ENCODE peak calls at places on chromosomes 12 and 14, in five cellular contexts. J, G, U, C and H are unnamed samples.

GRCh38 chr14:104665663-104666522 is 23.5 kb upstream of the INF2 start:
- DNase-seq in G (no peak), C (no peak), J (no peak), U (no peak), H (peak; percentile 25)

GRCh38 chr14:52876311-52876710 is 74.5 kb downstream of the FERMT2 start:
- DNase-seq in U (no peak), C (no peak), J (no peak), G (no peak), H (no peak)

GRCh38 chr12:15322164-15323054 is at the start of gene PTPRO:
- DNase-seq in J (no peak), U (no peak), G (no peak), C (no peak), H (no peak)

GRCh38 chr12:124509676-124510300 is 57.6 kb downstream of the NCOR2 start:
- DNase-seq in G (peak; percentile 81), C (peak; percentile 74), U (peak; percentile 81), J (peak; percentile 54), H (peak; percentile 55)

GRCh38 chr12:116382456-116382902 is 105.0 kb upstream of the MED13L start:
- DNase-seq in G (no peak), J (no peak), C (no peak), U (peak; percentile 49), H (no peak)

GRCh38 chr12:114995891-114996290 is 311.9 kb upstream of the TBX3 start:
- DNase-seq in G (no peak), U (peak; percentile 17), J (no peak), C (no peak), H (no peak)

GRCh38 chr14:44657688-44658388 is 150.8 kb upstream of the FSCB start:
- DNase-seq in U (no peak), J (no peak), C (no peak), G (no peak), H (peak; percentile 4)

GRCh38 chr14:33406766-33407165 is 468.1 kb downstream of the NPAS3 start:
- DNase-seq in C (no peak), G (no peak), J (no peak), U (no peak), H (no peak)

GRCh38 chr12:111122458-111122878 is 202.1 kb upstream of the MYL2 start:
- DNase-seq in U (no peak), C (no peak), G (no peak), J (no peak), H (peak; percentile 17)

GRCh38 chr12:27226319-27226984 is 17.6 kb upstream of the STK38L start:
- DNase-seq in C (no peak), G (no peak), U (no peak), J (no peak), H (peak; percentile 94)

GRCh38 chr12:102216086-102216691 is 18.6 kb upstream of the PMCH start:
- DNase-seq in U (peak; percentile 57), G (no peak), C (no peak), J (peak; percentile 31), H (peak; percentile 62)

GRCh38 chr12:88175544-88175943 is 33.4 kb downstream of the TMTC3 start:
- DNase-seq in G (no peak), U (no peak), C (no peak), J (no peak), H (no peak)

GRCh38 chr14:64723691-64724577 is 19.7 kb downstream of the PLEKHG3 start:
- DNase-seq in J (no peak), U (no peak), C (no peak), G (no peak), H (peak; percentile 91)
- H3K4me3 ChIP-seq in J (no peak overlapping the region), U (no peak overlapping the region), C (no peak overlapping the region), G (no peak overlapping the region), H (no peak overlapping the region)

GRCh38 chr12:109467978-109468676 is 9.0 kb downstream of the KCTD10 start:
- DNase-seq in J (no peak), G (no peak), C (no peak), U (no peak), H (no peak)
- TF ChIP-seq CTCF in J (peak; percentile 4), G (no peak), C (no peak), U (no peak), H (no peak)

GRCh38 chr12:56146492-56147460 is 5.6 kb upstream of the MYL6B start:
- DNase-seq in G (no peak), C (no peak), U (no peak), J (no peak), H (no peak)

GRCh38 chr12:56143870-56144269 is 8.5 kb upstream of the MYL6B start:
- DNase-seq in C (no peak), U (no peak), G (no peak), J (no peak), H (no peak)

GRCh38 chr12:56145218-56145617 is 7.2 kb upstream of the MYL6B start:
- DNase-seq in G (no peak), U (no peak), C (no peak), J (no peak), H (no peak)

GRCh38 chr12:56142184-56142784 is 10.1 kb upstream of the MYL6B start:
- DNase-seq in G (no peak), J (no peak), U (no peak), C (no peak), H (no peak)

DNA sequence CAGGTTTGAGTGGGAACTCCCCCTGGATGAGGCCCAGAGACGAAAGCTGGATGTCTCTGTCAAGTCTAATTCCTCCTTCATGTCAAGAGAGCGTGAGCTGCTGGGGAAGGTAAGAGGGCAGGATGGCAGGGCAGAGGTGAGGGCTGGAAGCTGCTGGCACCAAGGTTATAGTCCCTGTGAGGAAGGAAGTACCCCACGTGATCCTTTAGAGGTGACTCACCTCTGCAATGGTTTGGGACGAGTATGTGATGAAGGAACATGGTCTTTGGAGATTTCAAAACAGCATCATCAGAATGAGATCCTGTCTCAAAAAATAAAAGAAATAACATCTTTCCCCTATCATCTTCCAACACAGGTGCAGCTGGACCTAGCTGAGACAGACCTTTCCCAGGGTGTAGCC is 9.2 kb upstream of the MYL6B start:
- DNase-seq in G (no peak), U (no peak), C (no peak), J (no peak), H (no peak)
- H3K36me3 ChIP-seq in G (peaks cover 37% of the 10 kb centered on the region), U (peaks cover 52% of the 10 kb centered on the region), C (peaks cover 70% of the 10 kb centered on the region), J (peaks cover 22% of the 10 kb centered on the region), H (peaks cover 25% of the 10 kb centered on the region)

GRCh38 chr14:100861937-100862247 is 36.0 kb downstream of the MEG3 start:
- DNase-seq in J (no peak), G (no peak), U (no peak), C (no peak), H (no peak)
- H3K4me3 ChIP-seq in J (no peak overlapping the region), G (no peak overlapping the region), U (no peak overlapping the region), C (no peak overlapping the region), H (no peak overlapping the region)

DNA sequence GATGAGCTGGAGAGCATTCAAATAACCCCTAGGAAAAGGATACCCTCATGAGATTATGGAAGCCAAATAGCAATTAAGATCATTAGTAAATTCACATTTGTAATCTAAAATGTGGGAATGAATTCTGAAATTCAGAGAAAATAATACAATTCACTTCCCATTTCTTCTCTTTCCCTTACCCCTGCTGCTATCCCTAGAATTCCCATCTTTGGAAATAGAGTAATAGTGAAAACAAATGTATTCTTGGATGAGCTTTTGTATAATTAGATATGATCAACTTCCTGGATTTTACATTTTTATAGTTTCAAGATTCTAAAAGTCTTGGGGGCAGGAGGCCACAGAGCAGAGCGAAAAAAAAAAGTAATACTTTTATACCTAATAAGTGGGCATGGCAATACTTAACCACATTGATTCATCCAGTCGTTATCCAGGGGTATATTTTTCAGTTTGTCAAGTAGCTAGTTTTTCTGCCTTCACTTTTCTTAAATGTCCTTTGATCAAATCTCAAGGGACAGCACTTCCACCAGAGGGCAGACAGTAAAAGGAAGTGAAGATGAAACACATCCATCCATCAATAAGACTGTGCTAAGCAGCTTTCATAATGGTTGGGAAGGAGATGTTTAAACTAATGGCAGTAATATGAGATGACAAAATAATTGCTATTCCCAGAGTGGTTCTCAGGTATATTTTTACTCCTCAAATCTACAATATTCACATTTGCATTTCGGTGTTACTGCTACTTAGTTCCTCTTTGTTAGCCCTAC is 401.3 kb downstream of the DIO2 start:
- DNase-seq in G (no peak), C (no peak), J (no peak), U (peak; percentile 45), H (peak; percentile 24)
- TF ChIP-seq CTCF in G (peak; percentile 6), C (no peak), J (peak; percentile 30), U (peak; percentile 49), H (peak; percentile 14)

GRCh38 chr12:32754101-32754500 is 1.6 kb downstream of the YARS2 start:
- DNase-seq in U (no peak), C (no peak), G (no peak), J (no peak), H (no peak)

GRCh38 chr12:32755654-32756475 is at the start of gene YARS2:
- DNase-seq in J (peak; percentile 91), U (peak; percentile 98), G (peak; percentile 87), C (peak; percentile 93), H (peak; percentile 96)

GRCh38 chr12:32756476-32757158 is 920 bp upstream of the YARS2 start:
- DNase-seq in J (no peak), C (no peak), G (no peak), U (no peak), H (no peak)

GRCh38 chr12:32755051-32755653 is 545 bp downstream of the YARS2 start:
- DNase-seq in J (peak; percentile 36), U (peak; percentile 66), C (peak; percentile 81), G (peak; percentile 24), H (peak; percentile 95)

DNA sequence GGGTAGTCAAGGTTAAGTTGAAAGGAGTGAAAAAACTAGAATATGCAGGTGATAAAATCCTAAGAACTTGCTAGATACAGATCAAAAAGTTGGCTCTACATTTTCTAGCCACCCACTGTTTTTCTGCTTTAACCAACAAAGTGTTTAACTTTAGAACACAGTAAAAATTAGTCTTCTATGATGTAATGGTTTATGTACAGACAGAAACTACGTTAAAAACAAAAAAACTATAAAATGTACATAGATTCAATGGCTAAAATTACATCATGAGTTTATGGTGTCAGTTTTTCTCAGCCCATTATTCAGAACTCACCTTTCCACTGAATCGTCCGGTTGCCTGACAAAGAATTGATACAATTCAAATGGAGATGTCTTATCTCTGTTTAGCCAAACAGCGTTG is 2.1 kb downstream of the YARS2 start:
- DNase-seq in G (no peak), J (no peak), C (no peak), U (no peak), H (no peak)
- H3K36me3 ChIP-seq in G (peaks cover 31% of the 10 kb centered on the region), J (peaks cover 5% of the 10 kb centered on the region), C (peaks cover 54% of the 10 kb centered on the region), U (peaks cover 34% of the 10 kb centered on the region), H (peaks cover 6% of the 10 kb centered on the region)

GRCh38 chr12:80710727-80711066 is 3.3 kb downstream of the MYF6 start:
- DNase-seq in C (no peak), G (no peak), U (no peak), J (no peak), H (no peak)

GRCh38 chr12:80708535-80709328 is 1.3 kb downstream of the MYF6 start:
- DNase-seq in J (no peak), U (no peak), G (no peak), C (no peak), H (no peak)

GRCh38 chr12:80711866-80712265 is 4.4 kb downstream of the MYF6 start:
- DNase-seq in U (no peak), J (no peak), C (no peak), G (no peak), H (no peak)

GRCh38 chr12:80707830-80708534 is 548 bp downstream of the MYF6 start:
- DNase-seq in U (no peak), C (no peak), J (no peak), G (no peak), H (no peak)

GRCh38 chr12:80709811-80710726 is 2.6 kb downstream of the MYF6 start:
- DNase-seq in C (no peak), U (no peak), J (no peak), G (no peak), H (no peak)
- H3K4me3 ChIP-seq in C (no peak overlapping the region), U (no peak overlapping the region), J (no peak overlapping the region), G (no peak overlapping the region), H (no peak overlapping the region)